ENCODE peak calls at places on chromosomes 3 and 15, in eight cellular contexts. E is fibroblast of lung, O is fibroblast of villous mesenchyme, C is HFFc6, J is ascending aorta, V is immature natural killer cell, Q is myocyte, W is NCI-H1930. P is an unnamed sample.

GRCh38 chr15:68542771-68543544 is 35.8 kb upstream of the CORO2B start:
- DNase-seq in J (no peak), V (no peak), Q (peak), W (no peak), O (peak), C (peak), E (peak), P (peak)

GRCh38 chr3:130835483-130835882 is 58.4 kb upstream of the ATP2C1 start:
- DNase-seq in E (no peak), C (peak), O (peak), V (no peak), W (no peak), J (no peak), Q (no peak), P (no peak)

GRCh38 chr3:42159706-42160472 is 68.7 kb downstream of the TRAK1 start:
- DNase-seq in O (no peak), J (no peak), E (no peak), W (no peak), C (no peak), Q (peak), V (peak), P (peak)

GRCh38 chr3:127100459-127101410 is 92.2 kb upstream of the PRR23E start:
- DNase-seq in V (no peak), Q (no peak), W (no peak), J (no peak), E (no peak), C (no peak), O (no peak), P (no peak)

GRCh38 chr3:136818851-136819783 is at the start of gene SLC35G2:
- DNase-seq in C (peak), Q (peak), V (peak), E (peak), W (peak), O (peak), J (peak), P (peak)

GRCh38 chr3:4302747-4303146 is 422 bp upstream of the SETMAR start:
- DNase-seq in E (no peak), O (no peak), V (no peak), Q (no peak), W (no peak), C (no peak), J (no peak), P (no peak)

GRCh38 chr15:29713784-29714183 is 108.5 kb downstream of the TJP1 start:
- DNase-seq in E (no peak), J (no peak), O (no peak), Q (no peak), C (no peak), W (no peak), V (no peak), P (no peak)

GRCh38 chr3:82137050-82137449 is 375.6 kb upstream of the GBE1 start:
- DNase-seq in O (no peak), J (no peak), V (no peak), C (no peak), W (no peak), E (no peak), Q (no peak), P (no peak)

GRCh38 chr3:37964716-37965115 is 25.9 kb upstream of the VILL start:
- DNase-seq in Q (no peak), C (no peak), O (no peak), V (no peak), W (no peak), J (no peak), E (no peak), P (no peak)

GRCh38 chr3:61632568-61633175 is 71.3 kb downstream of the PTPRG start:
- DNase-seq in C (no peak), E (peak), V (no peak), W (no peak), J (no peak), Q (no peak), O (peak), P (no peak)

GRCh38 chr3:1164101-1164500 is 71.3 kb downstream of the CNTN6 start:
- DNase-seq in V (no peak), O (no peak), E (no peak), W (no peak), C (no peak), J (no peak), Q (no peak), P (no peak)

GRCh38 chr3:163043074-163043473 is 1546.5 kb downstream of the OTOL1 start:
- DNase-seq in O (peak), E (peak), C (no peak), V (no peak), J (no peak), Q (peak), W (no peak), P (no peak)

GRCh38 chr3:12191559-12191958 is 32.8 kb upstream of the TIMP4 start:
- DNase-seq in O (no peak), Q (no peak), C (no peak), E (no peak), V (no peak), W (no peak), J (no peak), P (no peak)

GRCh38 chr3:141455603-141456327 is 31.1 kb upstream of the RASA2 start:
- DNase-seq in V (no peak), Q (no peak), J (no peak), O (no peak), E (no peak), W (no peak), C (no peak), P (no peak)

GRCh38 chr15:38187646-38188313 is 64.9 kb upstream of the SPRED1 start:
- DNase-seq in V (no peak), E (no peak), W (no peak), C (no peak), Q (no peak), O (no peak), J (no peak), P (no peak)

GRCh38 chr15:27797765-27798164 is 301.4 kb downstream of the OCA2 start:
- DNase-seq in J (no peak), E (no peak), V (no peak), O (no peak), Q (no peak), W (no peak), C (no peak), P (no peak)

GRCh38 chr15:25427861-25428260 is 11.0 kb downstream of the UBE3A start:
- DNase-seq in C (no peak), E (no peak), V (no peak), J (no peak), O (no peak), W (no peak), Q (no peak), P (no peak)

GRCh38 chr3:100213891-100214573 is 46.8 kb upstream of the TBC1D23 start:
- DNase-seq in V (no peak), C (no peak), E (peak), W (no peak), Q (no peak), J (no peak), O (no peak), P (no peak)

GRCh38 chr3:127775398-127776109 is 46.8 kb downstream of the MGLL start:
- DNase-seq in E (peak), O (peak), Q (peak), C (peak), V (no peak), W (no peak), J (peak), P (no peak)

GRCh38 chr15:74823324-74823723 is 3.1 kb upstream of the CPLX3 start:
- DNase-seq in O (no peak), C (no peak), E (no peak), W (no peak), J (no peak), Q (no peak), V (no peak), P (no peak)

GRCh38 chr3:100650651-100651611 is 41.5 kb downstream of the ADGRG7 start:
- DNase-seq in J (no peak), Q (peak), C (peak), O (peak), W (no peak), E (peak), V (no peak), P (no peak)

GRCh38 chr3:22117091-22117490 is 366.1 kb upstream of the ZNF385D start:
- DNase-seq in V (no peak), W (no peak), C (no peak), O (no peak), Q (no peak), E (peak), J (no peak), P (no peak)

GRCh38 chr15:36545451-36545992 is 33.9 kb upstream of the CDIN1 start:
- DNase-seq in O (no peak), W (no peak), Q (no peak), E (no peak), V (no peak), C (no peak), J (no peak), P (no peak)

GRCh38 chr3:150779402-150779858 is 16.5 kb upstream of the SIAH2 start:
- DNase-seq in V (no peak), C (no peak), O (no peak), E (no peak), W (no peak), J (no peak), Q (no peak), P (no peak)

GRCh38 chr3:65636326-65636725 is 402.4 kb downstream of the MAGI1 start:
- DNase-seq in W (peak), O (no peak), C (no peak), J (no peak), Q (peak), V (no peak), E (no peak), P (no peak)

GRCh38 chr15:72790302-72790955 is 6.9 kb upstream of the ADPGK start:
- DNase-seq in V (no peak), O (peak), C (peak), Q (peak), E (peak), W (no peak), J (no peak), P (no peak)

GRCh38 chr15:96728591-96728990 is 398.1 kb downstream of the NR2F2 start:
- DNase-seq in W (no peak), O (no peak), J (no peak), C (no peak), Q (no peak), E (no peak), V (no peak), P (no peak)

GRCh38 chr3:71989165-71989564 is 204.2 kb upstream of the PROK2 start:
- DNase-seq in J (no peak), C (peak), V (no peak), E (peak), W (no peak), Q (peak), O (no peak), P (no peak)

GRCh38 chr15:34582461-34583357 is 742 bp downstream of the GOLGA8B start:
- DNase-seq in V (peak), J (no peak), C (no peak), O (peak), Q (peak), W (no peak), E (peak), P (peak)

GRCh38 chr3:116001063-116001765 is 377.9 kb downstream of the GAP43 start:
- DNase-seq in V (no peak), O (no peak), J (no peak), C (peak), W (no peak), Q (peak), E (peak), P (no peak)

GRCh38 chr3:135771760-135772159 is 193.8 kb upstream of the PPP2R3A start:
- DNase-seq in E (no peak), J (no peak), V (no peak), O (no peak), C (no peak), W (no peak), Q (no peak), P (no peak)

GRCh38 chr15:97504031-97504430 is 456.5 kb upstream of the ARRDC4 start:
- DNase-seq in C (no peak), W (no peak), V (no peak), E (peak), Q (no peak), J (no peak), O (peak), P (no peak)

GRCh38 chr15:83324799-83325198 is 40.3 kb upstream of the BNC1 start:
- DNase-seq in V (no peak), Q (no peak), O (no peak), C (no peak), E (no peak), W (no peak), J (no peak), P (no peak)

GRCh38 chr15:44193651-44194396 is 1.2 kb downstream of the FRMD5 start:
- DNase-seq in J (no peak), V (no peak), W (no peak), C (peak), O (peak), Q (peak), E (peak), P (no peak)

GRCh38 chr15:66772604-66772966 is 70.5 kb downstream of the SMAD6 start:
- DNase-seq in O (no peak), V (no peak), E (no peak), C (no peak), Q (no peak), W (no peak), J (no peak), P (no peak)

GRCh38 chr3:127646501-127647046 is 17.6 kb downstream of the PODXL2 start:
- DNase-seq in J (no peak), C (no peak), V (no peak), O (no peak), E (no peak), Q (no peak), W (no peak), P (no peak)

GRCh38 chr3:53170325-53171108 is 9.5 kb downstream of the PRKCD start:
- DNase-seq in E (no peak), V (peak), Q (no peak), J (no peak), C (no peak), O (no peak), W (no peak), P (peak)

P was measured in left lung.